ENCODE peak calls at places on chromosomes 1 and 21, in nine cellular contexts. V is fibroblast of pulmonary artery; L is HCT116; X is activated CD4-positive, alpha-beta T cell treated with anti-CD3 and anti-CD28 coated beads, Interleukin-2, amount 50 U/mL, for 1 hour; B is amniotic stem cell; Q is non-pigmented ciliary epithelial cell; H is right atrium auricular region; Z is tibial artery; A is stomach. G is an unnamed sample.
A peak's percentile ranks its signal among the peaks of the same experiment; 100 is the strongest.

GRCh38 chr21:44503901-44504399 is 36.0 kb downstream of the KRTAP10-1 start:
- DNase-seq in V (no peak), L (no peak), X (no peak), B (no peak), Q (no peak), H (no peak), Z (no peak), A (no peak), G (no peak)

GRCh38 chr21:33608559-33608958 is 20.1 kb upstream of the DONSON start:
- DNase-seq in V (peak; percentile 81), L (no peak), X (no peak), B (no peak), Q (peak; percentile 18), H (no peak), Z (no peak), A (no peak), G (no peak)

GRCh38 chr1:203188686-203189232 is 2.3 kb upstream of the CHI3L1 start:
- DNase-seq in V (no peak), L (no peak), X (no peak), B (no peak), Q (no peak), H (no peak), Z (no peak), A (no peak), G (no peak)

GRCh38 chr1:199856381-199856780 is 171.1 kb upstream of the NR5A2 start:
- DNase-seq in V (peak; percentile 18), L (no peak), X (no peak), B (no peak), Q (no peak), H (no peak), Z (no peak), A (no peak), G (no peak)

GRCh38 chr1:162389021-162389818 is 7.7 kb downstream of the C1orf226 start:
- DNase-seq in V (no peak), L (no peak), X (no peak), B (no peak), Q (no peak), H (peak; percentile 9), Z (no peak), A (no peak), G (no peak)

GRCh38 chr1:64245495-64245894 is 42.1 kb downstream of the UBE2U start:
- DNase-seq in V (no peak), L (no peak), X (no peak), B (no peak), Q (no peak), H (no peak), Z (no peak), A (no peak), G (peak; percentile 3)

GRCh38 chr1:227885135-227885647 is 62.5 kb downstream of the WNT9A start:
- DNase-seq in V (no peak), L (no peak), X (peak; percentile 30), B (no peak), Q (no peak), H (peak; percentile 53), Z (no peak), A (peak; percentile 24), G (no peak)

GRCh38 chr1:202968895-202969295 is 1.8 kb upstream of the CYB5R1 start:
- DNase-seq in V (peak; percentile 73), L (peak; percentile 68), X (no peak), B (peak; percentile 9), Q (no peak), H (peak; percentile 70), Z (peak; percentile 62), A (peak; percentile 50), G (peak; percentile 77)

GRCh38 chr1:26724118-26724517 is 28.3 kb downstream of the ARID1A start:
- DNase-seq in V (no peak), L (no peak), X (no peak), B (no peak), Q (no peak), H (no peak), Z (no peak), A (no peak), G (no peak)

GRCh38 chr1:67579623-67580394 is 105.2 kb upstream of the GADD45A start:
- DNase-seq in V (no peak), L (no peak), X (no peak), B (no peak), Q (no peak), H (no peak), Z (no peak), A (no peak), G (no peak)

GRCh38 chr1:51344602-51345299 is 14.4 kb upstream of the TTC39A start:
- DNase-seq in V (no peak), L (no peak), X (no peak), B (no peak), Q (no peak), H (no peak), Z (no peak), A (peak; percentile 76), G (no peak)

GRCh38 chr1:235290740-235291502 is 37.1 kb downstream of the ARID4B start:
- DNase-seq in V (no peak), L (no peak), X (no peak), B (no peak), Q (no peak), H (no peak), Z (no peak), A (no peak), G (peak; percentile 24)

GRCh38 chr1:98277111-98277510 is 356.3 kb upstream of the DPYD start:
- DNase-seq in V (peak; percentile 46), L (no peak), X (no peak), B (no peak), Q (peak; percentile 40), H (no peak), Z (no peak), A (no peak), G (no peak)

GRCh38 chr1:170530972-170531757 is 801 bp upstream of the GORAB start:
- DNase-seq in V (no peak), L (no peak), X (no peak), B (no peak), Q (no peak), H (peak; percentile 67), Z (peak; percentile 35), A (no peak), G (no peak)

GRCh38 chr1:27241677-27242076 is 7.2 kb downstream of the WDTC1 start:
- DNase-seq in V (no peak), L (no peak), X (no peak), B (no peak), Q (no peak), H (no peak), Z (no peak), A (no peak), G (no peak)

GRCh38 chr1:109392788-109393580 is 4.7 kb downstream of the SORT1 start:
- DNase-seq in V (peak; percentile 65), L (no peak), X (no peak), B (no peak), Q (no peak), H (peak; percentile 86), Z (peak; percentile 62), A (peak; percentile 65), G (no peak)

GRCh38 chr21:33064623-33064996 is 5.3 kb upstream of the OLIG1 start:
- DNase-seq in V (no peak), L (no peak), X (no peak), B (no peak), Q (no peak), H (no peak), Z (no peak), A (no peak), G (no peak)

GRCh38 chr1:205851993-205852392 is 2.1 kb upstream of the PM20D1 start:
- DNase-seq in V (no peak), L (no peak), X (no peak), B (no peak), Q (no peak), H (no peak), Z (no peak), A (no peak), G (no peak)

GRCh38 chr21:32203877-32204480 is 74.9 kb downstream of the MIS18A start:
- DNase-seq in V (no peak), L (no peak), X (no peak), B (no peak), Q (no peak), H (no peak), Z (no peak), A (no peak), G (no peak)

GRCh38 chr21:33024278-33025103 is 1.2 kb upstream of the OLIG2 start:
- DNase-seq in V (no peak), L (no peak), X (no peak), B (no peak), Q (no peak), H (no peak), Z (no peak), A (no peak), G (no peak)

GRCh38 chr1:33182452-33182851 is 609 bp upstream of the TRIM62 start:
- DNase-seq in V (peak; percentile 53), L (no peak), X (no peak), B (no peak), Q (no peak), H (no peak), Z (no peak), A (no peak), G (no peak)

GRCh38 chr1:5515501-5515900 is 476.7 kb downstream of the NPHP4 start:
- DNase-seq in V (no peak), L (no peak), X (no peak), B (no peak), Q (no peak), H (no peak), Z (no peak), A (no peak), G (no peak)

GRCh38 chr21:31612889-31613785 is 46.4 kb upstream of the SOD1 start:
- DNase-seq in V (no peak), L (no peak), X (no peak), B (no peak), Q (no peak), H (no peak), Z (no peak), A (no peak), G (no peak)

GRCh38 chr1:30782361-30783243 is 25.0 kb upstream of the LAPTM5 start:
- DNase-seq in V (peak; percentile 63), L (no peak), X (peak; percentile 69), B (peak; percentile 31), Q (no peak), H (no peak), Z (peak; percentile 47), A (peak; percentile 73), G (peak; percentile 75)

GRCh38 chr1:16163882-16164820 is 8.3 kb upstream of the EPHA2 start:
- DNase-seq in V (peak; percentile 95), L (no peak), X (no peak), B (peak; percentile 94), Q (peak; percentile 95), H (no peak), Z (no peak), A (no peak), G (no peak)

GRCh38 chr21:44378646-44379581 is 25.5 kb downstream of the TRPM2 start:
- DNase-seq in V (no peak), L (no peak), X (no peak), B (no peak), Q (no peak), H (no peak), Z (no peak), A (no peak), G (no peak)

GRCh38 chr1:107575226-107575625 is 389.8 kb downstream of the VAV3 start:
- DNase-seq in V (no peak), L (no peak), X (no peak), B (no peak), Q (no peak), H (no peak), Z (no peak), A (no peak), G (no peak)

GRCh38 chr1:220290163-220290761 is 18.0 kb upstream of the RAB3GAP2 start:
- DNase-seq in V (no peak), L (no peak), X (no peak), B (no peak), Q (no peak), H (no peak), Z (no peak), A (no peak), G (no peak)

GRCh38 chr1:34925730-34926129 is 3.7 kb downstream of the DLGAP3 start:
- DNase-seq in V (no peak), L (no peak), X (no peak), B (no peak), Q (no peak), H (no peak), Z (no peak), A (no peak), G (no peak)

GRCh38 chr1:206658981-206659273 is 23.6 kb downstream of the DYRK3 start:
- DNase-seq in V (no peak), L (no peak), X (no peak), B (no peak), Q (no peak), H (no peak), Z (no peak), A (no peak), G (no peak)

GRCh38 chr1:25664357-25664796 is 47.8 kb downstream of the MAN1C1 start:
- DNase-seq in V (peak; percentile 31), L (no peak), X (no peak), B (no peak), Q (no peak), H (no peak), Z (no peak), A (no peak), G (no peak)